ENCODE peak calls at places on chromosomes 13 and 19, in eight cellular contexts. M is A549, G is kidney, Q is AG04449, U is AG09309, S is heart right ventricle, W is dorsolateral prefrontal cortex, Z is tibial nerve. O is an unnamed sample.

GRCh38 chr13:67228909-67229308 is 1.2 kb downstream of the PCDH9 start:
- DNase-seq in M (no peak), G (no peak), Q (no peak), U (no peak), S (no peak), W (no peak), Z (no peak), O (no peak)

GRCh38 chr19:3784607-3785463 is 1.3 kb downstream of the MATK start:
- DNase-seq in M (peak), G (peak), Q (no peak), U (no peak), S (no peak), W (no peak), Z (no peak), O (no peak)

GRCh38 chr19:43983544-43983911 is 460 bp upstream of the ZNF155 start:
- DNase-seq in M (no peak), G (no peak), Q (no peak), U (no peak), S (no peak), W (no peak), Z (no peak), O (no peak)

GRCh38 chr19:41528106-41528505 is 47.9 kb upstream of the CEACAM21 start:
- DNase-seq in M (no peak), G (no peak), Q (no peak), U (no peak), S (no peak), W (no peak), Z (no peak), O (no peak)

GRCh38 chr19:2627319-2627829 is 75.1 kb downstream of the GNG7 start:
- DNase-seq in M (peak), G (peak), Q (peak), U (peak), S (peak), W (peak), Z (peak), O (no peak)

GRCh38 chr13:99280166-99280565 is 22.0 kb upstream of the GPR18 start:
- DNase-seq in M (no peak), G (no peak), Q (peak), U (peak), S (no peak), W (no peak), Z (no peak), O (no peak)

GRCh38 chr19:44212865-44213346 is 574 bp downstream of the ZNF227 start:
- DNase-seq in M (no peak), G (no peak), Q (no peak), U (no peak), S (no peak), W (no peak), Z (no peak), O (no peak)

GRCh38 chr13:52599037-52599852 is 43.0 kb upstream of the HNRNPA1L2 start:
- DNase-seq in M (no peak), G (no peak), Q (no peak), U (no peak), S (no peak), W (no peak), Z (no peak), O (no peak)

GRCh38 chr19:2511570-2511969 is 35.6 kb downstream of the GADD45B start:
- DNase-seq in M (no peak), G (no peak), Q (no peak), U (no peak), S (no peak), W (no peak), Z (no peak), O (no peak)

GRCh38 chr19:741506-742131 is 9.3 kb upstream of the MISP start:
- DNase-seq in M (peak), G (no peak), Q (no peak), U (no peak), S (no peak), W (no peak), Z (no peak), O (no peak)

GRCh38 chr13:44300895-44301638 is 72.6 kb upstream of the SERP2 start:
- DNase-seq in M (peak), G (no peak), Q (no peak), U (no peak), S (no peak), W (no peak), Z (no peak), O (no peak)

GRCh38 chr13:26220575-26220974 is 1.5 kb downstream of the RNF6 start:
- DNase-seq in M (no peak), G (no peak), Q (no peak), U (peak), S (no peak), W (no peak), Z (no peak), O (no peak)

GRCh38 chr13:20721454-20722357 is 18.2 kb downstream of the IL17D start:
- DNase-seq in M (no peak), G (peak), Q (no peak), U (no peak), S (peak), W (no peak), Z (no peak), O (no peak)

GRCh38 chr13:23288564-23288963 is 107.8 kb downstream of the SGCG start:
- DNase-seq in M (no peak), G (no peak), Q (no peak), U (no peak), S (no peak), W (no peak), Z (no peak), O (no peak)

GRCh38 chr19:4589579-4590410 is 30.3 kb upstream of the SEMA6B start:
- DNase-seq in M (no peak), G (no peak), Q (no peak), U (no peak), S (no peak), W (no peak), Z (no peak), O (no peak)

GRCh38 chr13:74920945-74921725 is 560.8 kb downstream of the TBC1D4 start:
- DNase-seq in M (no peak), G (no peak), Q (no peak), U (no peak), S (no peak), W (no peak), Z (no peak), O (no peak)

GRCh38 chr19:7010722-7011593 is 10.3 kb downstream of the MBD3L2B start:
- DNase-seq in M (no peak), G (no peak), Q (no peak), U (no peak), S (no peak), W (no peak), Z (no peak), O (no peak)

GRCh38 chr13:50225188-50226155 is 210.2 kb downstream of the KCNRG start:
- DNase-seq in M (no peak), G (no peak), Q (no peak), U (no peak), S (no peak), W (no peak), Z (no peak), O (no peak)

GRCh38 chr13:76226941-76227340 is 590.8 kb downstream of the LMO7 start:
- DNase-seq in M (no peak), G (no peak), Q (no peak), U (no peak), S (no peak), W (no peak), Z (no peak), O (no peak)

GRCh38 chr13:75181906-75182305 is 300.1 kb downstream of the TBC1D4 start:
- DNase-seq in M (no peak), G (no peak), Q (no peak), U (peak), S (no peak), W (no peak), Z (no peak), O (no peak)

GRCh38 chr19:52946322-52947310 is 16.1 kb downstream of the ZNF816 start:
- DNase-seq in M (no peak), G (peak), Q (no peak), U (no peak), S (peak), W (no peak), Z (no peak), O (no peak)

GRCh38 chr19:6532244-6532999 is 1.6 kb downstream of the TNFSF9 start:
- DNase-seq in M (no peak), G (no peak), Q (no peak), U (no peak), S (no peak), W (no peak), Z (no peak), O (no peak)

GRCh38 chr13:46964789-46965527 is 68.1 kb upstream of the HTR2A start:
- DNase-seq in M (no peak), G (no peak), Q (no peak), U (peak), S (no peak), W (no peak), Z (no peak), O (no peak)

GRCh38 chr13:110347535-110348308 is 40.6 kb downstream of the COL4A2 start:
- DNase-seq in M (peak), G (no peak), Q (no peak), U (peak), S (peak), W (no peak), Z (no peak), O (no peak)

GRCh38 chr13:42720116-42720857 is 61.1 kb upstream of the FAM216B start:
- DNase-seq in M (peak), G (no peak), Q (peak), U (peak), S (no peak), W (no peak), Z (no peak), O (no peak)

GRCh38 chr13:112202266-112202665 is 135.3 kb downstream of the SOX1 start:
- DNase-seq in M (no peak), G (no peak), Q (no peak), U (no peak), S (no peak), W (no peak), Z (no peak), O (no peak)

GRCh38 chr13:90868321-90868920 is 479.1 kb upstream of the MIR17HG start:
- DNase-seq in M (no peak), G (no peak), Q (no peak), U (no peak), S (no peak), W (no peak), Z (no peak), O (no peak)

GRCh38 chr13:24323739-24324075 is 14.3 kb downstream of the C1QTNF9 start:
- DNase-seq in M (no peak), G (no peak), Q (no peak), U (no peak), S (no peak), W (no peak), Z (no peak), O (no peak)

GRCh38 chr19:13043285-13043684 is 48.0 kb downstream of the NFIX start:
- DNase-seq in M (no peak), G (no peak), Q (no peak), U (no peak), S (no peak), W (no peak), Z (no peak), O (no peak)

GRCh38 chr13:27536361-27537101 is 83.8 kb downstream of the LNX2 start:
- DNase-seq in M (no peak), G (peak), Q (no peak), U (no peak), S (no peak), W (no peak), Z (no peak), O (no peak)

GRCh38 chr13:77409412-77409811 is 82.5 kb upstream of the MYCBP2 start:
- DNase-seq in M (no peak), G (no peak), Q (no peak), U (no peak), S (no peak), W (no peak), Z (no peak), O (no peak)

GRCh38 chr19:14023404-14024235 is 4.3 kb upstream of the RLN3 start:
- DNase-seq in M (peak), G (peak), Q (no peak), U (no peak), S (no peak), W (no peak), Z (no peak), O (no peak)

GRCh38 chr13:49652691-49653305 is 24.5 kb downstream of the ARL11 start:
- DNase-seq in M (peak), G (no peak), Q (no peak), U (no peak), S (no peak), W (no peak), Z (no peak), O (peak)

GRCh38 chr19:49906879-49907564 is 10.3 kb upstream of the IL4I1 start:
- DNase-seq in M (no peak), G (no peak), Q (no peak), U (no peak), S (no peak), W (no peak), Z (no peak), O (no peak)

GRCh38 chr19:14563590-14563926 is 8.3 kb downstream of the NDUFB7 start:
- DNase-seq in M (no peak), G (no peak), Q (no peak), U (no peak), S (no peak), W (no peak), Z (no peak), O (no peak)

GRCh38 chr19:3062165-3063105 is at the start of gene TLE5:
- DNase-seq in M (no peak), G (peak), Q (no peak), U (no peak), S (peak), W (peak), Z (no peak), O (no peak)

GRCh38 chr13:99481357-99481756 is 19.9 kb upstream of the TM9SF2 start:
- DNase-seq in M (no peak), G (no peak), Q (no peak), U (no peak), S (no peak), W (no peak), Z (no peak), O (no peak)

GRCh38 chr19:6801397-6802086 is 29.0 kb downstream of the VAV1 start:
- DNase-seq in M (peak), G (peak), Q (no peak), U (no peak), S (peak), W (no peak), Z (no peak), O (no peak)

GRCh38 chr19:1041272-1041834 is 1.4 kb downstream of the ABCA7 start:
- DNase-seq in M (no peak), G (no peak), Q (no peak), U (no peak), S (no peak), W (no peak), Z (no peak), O (no peak)

GRCh38 chr19:55041244-55041626 is 3.2 kb upstream of the GP6 start:
- DNase-seq in M (no peak), G (peak), Q (no peak), U (no peak), S (no peak), W (no peak), Z (no peak), O (no peak)

GRCh38 chr19:17323973-17324327 is 10.7 kb downstream of the ANO8 start:
- DNase-seq in M (no peak), G (no peak), Q (no peak), U (no peak), S (no peak), W (no peak), Z (no peak), O (no peak)
- H3K4me3 ChIP-seq in M (no peak), G (no peak), Q (no peak), U (no peak), S (no peak), W (no peak), Z (peak), O (no peak)

DNA sequence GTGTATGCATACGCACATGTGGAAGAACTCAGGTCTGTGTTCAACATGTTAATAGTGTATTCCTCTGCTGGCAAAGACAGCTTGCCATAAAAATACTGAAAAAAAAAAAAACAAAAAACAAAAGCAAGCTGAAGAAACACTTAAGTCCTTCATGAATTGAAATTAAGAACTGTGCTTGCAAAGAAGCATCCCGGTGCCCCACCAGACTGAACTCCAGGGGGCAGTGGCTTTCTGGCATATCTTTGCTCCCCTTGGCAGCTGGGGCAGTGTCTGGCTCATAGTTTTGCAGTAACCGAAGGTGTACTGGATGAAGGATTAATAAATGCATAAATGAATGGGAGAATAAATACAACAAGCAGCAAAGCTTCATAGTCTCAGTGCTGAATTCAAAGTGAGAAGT is 187.6 kb downstream of the LHFPL6 start:
- DNase-seq in M (no peak), G (no peak), Q (no peak), U (no peak), S (peak), W (peak), Z (no peak), O (no peak)
- TF ChIP-seq CTCF in M (peak), G (peak), Q (peak), U (peak), S (peak), W (peak), Z (peak), O (peak)

GRCh38 chr13:48123827-48124226 is 28.9 kb upstream of the MED4 start:
- DNase-seq in M (no peak), G (no peak), Q (no peak), U (no peak), S (no peak), W (no peak), Z (no peak), O (no peak)

GRCh38 chr13:48120246-48120645 is 25.3 kb upstream of the MED4 start:
- DNase-seq in M (no peak), G (no peak), Q (no peak), U (no peak), S (no peak), W (no peak), Z (no peak), O (no peak)

GRCh38 chr13:48121733-48122132 is 26.8 kb upstream of the MED4 start:
- DNase-seq in M (no peak), G (no peak), Q (no peak), U (no peak), S (no peak), W (no peak), Z (no peak), O (no peak)

GRCh38 chr13:48126944-48127814 is 32.3 kb upstream of the MED4 start:
- DNase-seq in M (peak), G (no peak), Q (peak), U (peak), S (peak), W (no peak), Z (peak), O (peak)

GRCh38 chr13:48125794-48126228 is 30.9 kb upstream of the MED4 start:
- DNase-seq in M (no peak), G (no peak), Q (no peak), U (no peak), S (no peak), W (no peak), Z (no peak), O (no peak)
- H3K4me3 ChIP-seq in M (no peak), G (peak), Q (no peak), U (no peak), S (no peak), W (no peak), Z (no peak), O (no peak)

DNA sequence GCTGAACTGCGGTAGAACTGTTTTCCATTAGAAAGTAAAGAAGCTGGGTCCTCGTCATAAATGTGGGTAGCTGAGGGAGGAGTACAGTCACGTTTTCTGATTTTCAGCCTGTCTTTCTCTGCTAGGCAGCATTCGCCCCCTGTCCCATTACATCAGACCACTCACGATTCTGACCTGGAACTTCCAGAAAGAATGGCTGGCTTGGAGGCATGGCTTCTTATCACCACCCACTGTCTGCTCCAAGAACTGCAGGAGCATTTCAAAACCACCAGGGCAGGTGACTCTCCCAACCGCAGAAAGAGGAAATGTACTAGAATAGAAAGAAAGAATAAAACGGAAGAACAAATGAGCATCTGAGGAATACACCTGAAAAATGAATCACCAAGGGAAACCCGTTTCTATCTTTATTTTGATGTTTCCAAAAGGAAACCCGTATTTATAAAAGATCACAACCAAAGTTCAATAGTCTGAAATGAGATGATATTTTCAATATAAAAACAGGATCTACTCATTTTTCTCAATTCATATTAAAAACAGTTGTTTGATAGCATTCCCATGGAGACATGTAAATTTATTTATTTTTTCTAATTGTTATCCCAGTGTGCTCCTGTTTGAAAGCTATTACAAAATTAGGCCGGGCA is 22.1 kb upstream of the POMP start:
- DNase-seq in M (peak), G (no peak), Q (no peak), U (peak), S (no peak), W (no peak), Z (no peak), O (no peak)
- TF ChIP-seq CTCF in M (peak), G (peak), Q (peak), U (peak), S (peak), W (peak), Z (peak), O (peak)

DNA sequence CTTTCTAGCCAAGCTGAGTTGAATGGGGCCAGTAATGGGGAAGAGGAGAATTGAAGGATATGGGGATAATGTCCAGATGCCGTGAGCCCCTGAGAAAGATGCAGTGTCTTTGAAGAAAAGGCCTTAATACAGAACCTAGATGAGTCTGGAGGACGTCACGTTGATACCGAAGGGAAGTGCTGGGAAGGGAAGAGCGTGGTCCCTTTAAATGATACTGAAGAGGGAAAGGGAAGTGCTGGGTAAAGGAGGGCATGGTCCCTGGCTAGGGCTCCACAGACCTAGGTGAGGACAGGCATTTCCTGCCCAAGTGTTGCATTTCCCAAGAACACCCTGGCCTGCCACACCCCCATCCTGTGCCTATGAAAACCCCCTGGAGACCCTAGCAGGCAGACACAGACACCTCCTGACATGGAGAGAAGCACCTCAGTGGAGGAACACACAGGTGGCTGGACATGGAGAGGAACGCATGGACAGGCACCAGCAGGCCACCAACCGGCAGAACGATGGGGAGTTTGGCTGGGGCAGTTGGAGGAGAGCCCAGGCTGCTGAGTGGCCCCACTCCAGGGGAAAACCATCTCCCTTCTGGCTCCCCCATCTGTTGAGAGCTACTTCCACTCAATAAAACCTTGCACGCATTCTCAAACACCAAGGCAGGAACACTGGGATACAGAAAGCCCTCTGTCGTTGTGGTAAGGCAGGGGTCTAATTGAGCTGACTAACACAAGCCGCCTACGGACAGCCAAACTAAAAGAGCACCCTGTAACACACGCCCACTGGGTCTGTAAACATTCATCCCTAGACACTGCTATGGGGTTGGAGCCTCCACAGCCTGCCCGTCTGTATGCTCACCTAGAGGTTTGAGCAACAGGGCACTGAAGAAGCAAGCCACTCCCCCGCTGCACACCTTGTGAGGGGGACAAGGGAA is 34.9 kb upstream of the POMP start:
- DNase-seq in M (no peak), G (no peak), Q (no peak), U (no peak), S (no peak), W (no peak), Z (no peak), O (no peak)
- H3K4me3 ChIP-seq in M (no peak), G (no peak), Q (no peak), U (no peak), S (no peak), W (no peak), Z (no peak), O (no peak)